ENCODE peak calls at places on chromosomes 5 and 9, in five cellular contexts. C is IMR-90, A is colonic mucosa, S is Peyer's patch, Z is brain microvascular endothelial cell. M is an unnamed sample.

GRCh38 chr5:179907570-179908324 is at the start of gene TBC1D9B:
- DNase-seq in C (peak; percentile 45), S (peak; percentile 52), Z (no peak), A (peak; percentile 59), M (no peak)

GRCh38 chr9:34771023-34771422 is 61.1 kb upstream of the CCL21 start:
- DNase-seq in C (no peak), S (no peak), Z (no peak), A (no peak), M (no peak)

GRCh38 chr5:96344678-96345612 is 88.1 kb downstream of the PCSK1 start:
- DNase-seq in S (no peak), A (peak; percentile 23), C (peak; percentile 86), Z (peak; percentile 81), M (no peak)

GRCh38 chr9:99803694-99804093 is 18.0 kb upstream of the NR4A3 start:
- DNase-seq in C (peak; percentile 10), A (no peak), S (no peak), Z (no peak), M (no peak)

GRCh38 chr9:967851-968641 is 8.4 kb upstream of the DMRT3 start:
- DNase-seq in S (no peak), A (no peak), C (peak; percentile 13), Z (no peak), M (no peak)

GRCh38 chr5:125607018-125607417 is 816.2 kb upstream of the GRAMD2B start:
- DNase-seq in A (no peak), C (peak; percentile 66), S (no peak), Z (peak; percentile 81), M (no peak)

GRCh38 chr5:71905804-71906711 is 187.0 kb downstream of the CARTPT start:
- DNase-seq in A (no peak), C (no peak), Z (no peak), S (no peak), M (peak; percentile 30)

GRCh38 chr9:101486693-101487442 is 46.8 kb upstream of the RNF20 start:
- DNase-seq in C (peak; percentile 54), S (no peak), A (peak; percentile 72), Z (no peak), M (no peak)

GRCh38 chr5:58924306-58924705 is 341.4 kb downstream of the RAB3C start:
- DNase-seq in A (no peak), S (no peak), Z (no peak), C (no peak), M (no peak)

GRCh38 chr9:36278243-36278642 is 20.0 kb upstream of the GNE start:
- DNase-seq in C (no peak), A (no peak), S (no peak), Z (no peak), M (no peak)

GRCh38 chr9:95508242-95508967 is 8.4 kb downstream of the PTCH1 start:
- DNase-seq in A (no peak), S (no peak), Z (no peak), C (no peak), M (no peak)

GRCh38 chr5:154196955-154197652 is 6.6 kb downstream of the GALNT10 start:
- DNase-seq in A (no peak), S (no peak), C (peak; percentile 87), Z (peak; percentile 58), M (no peak)

GRCh38 chr5:73199671-73200070 is 26.7 kb downstream of the TMEM174 start:
- DNase-seq in A (peak; percentile 15), Z (no peak), C (no peak), S (no peak), M (peak; percentile 72)

GRCh38 chr5:19986806-19987205 is 1.2 kb downstream of the CDH18 start:
- DNase-seq in S (no peak), C (no peak), Z (no peak), A (no peak), M (no peak)

GRCh38 chr9:94656190-94656589 is 16.9 kb upstream of the FBP1 start:
- DNase-seq in S (peak; percentile 74), A (no peak), C (no peak), Z (no peak), M (no peak)

GRCh38 chr9:120696551-120697230 is 17.6 kb downstream of the MEGF9 start:
- DNase-seq in S (no peak), C (peak; percentile 38), Z (no peak), A (no peak), M (no peak)

GRCh38 chr9:132949709-132950108 is 5.3 kb upstream of the TSC1 start:
- DNase-seq in Z (no peak), S (no peak), A (no peak), C (no peak), M (no peak)

GRCh38 chr9:68678430-68678829 is 26.6 kb upstream of the PIP5K1B start:
- DNase-seq in S (no peak), C (peak; percentile 2), A (no peak), Z (no peak), M (no peak)

GRCh38 chr5:162456096-162456495 is 388.5 kb downstream of the GABRG2 start:
- DNase-seq in S (no peak), A (no peak), Z (no peak), C (no peak), M (no peak)

GRCh38 chr5:34530637-34531036 is 125.5 kb upstream of the RAI14 start:
- DNase-seq in S (no peak), Z (peak; percentile 89), A (no peak), C (peak; percentile 43), M (no peak)

GRCh38 chr5:103444333-103445038 is 118.1 kb downstream of the NUDT12 start:
- DNase-seq in C (no peak), S (no peak), Z (no peak), A (no peak), M (no peak)

GRCh38 chr5:126846344-126846743 is 69.4 kb downstream of the LMNB1 start:
- DNase-seq in Z (no peak), A (no peak), S (no peak), C (peak; percentile 38), M (no peak)

GRCh38 chr9:10700266-10700665 is 87.5 kb upstream of the PTPRD start:
- DNase-seq in C (no peak), S (no peak), A (no peak), Z (peak; percentile 60), M (no peak)

GRCh38 chr9:128551652-128552152 is 685 bp upstream of the SPTAN1 start:
- DNase-seq in Z (no peak), A (no peak), C (no peak), S (no peak), M (no peak)

DNA sequence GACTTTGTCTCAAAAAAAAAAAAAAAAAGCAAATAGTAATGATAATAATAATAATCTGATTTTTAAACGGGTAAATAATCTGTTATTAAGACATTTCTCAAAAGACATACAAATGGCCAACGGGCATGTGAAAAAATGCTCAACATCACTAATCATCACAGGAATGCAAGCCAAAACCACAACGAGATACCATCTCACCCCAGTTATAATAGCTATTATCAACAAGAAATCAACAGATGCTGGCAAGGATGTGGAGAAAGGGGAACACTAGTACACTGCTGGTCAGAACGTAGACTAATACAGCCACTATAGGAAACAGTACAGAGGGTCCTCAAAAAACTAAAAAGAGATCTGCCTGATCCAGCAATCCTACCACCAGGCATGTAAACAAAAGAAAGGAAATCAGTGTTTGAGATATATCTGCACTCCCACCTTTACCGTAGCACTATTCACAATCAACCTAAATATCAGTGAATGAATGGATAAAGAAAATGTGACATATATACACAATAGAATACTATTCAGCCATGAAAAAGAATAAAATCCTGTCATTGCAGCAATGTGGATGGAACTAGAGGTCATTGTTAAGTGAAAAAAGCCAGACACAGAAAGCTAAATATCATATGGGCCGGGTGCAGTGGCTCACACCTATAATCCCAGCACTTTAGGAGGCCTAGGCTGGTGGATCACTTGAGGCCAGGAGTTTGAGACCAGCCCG is 24.9 kb downstream of the VAV2 start:
- DNase-seq in S (no peak), A (no peak), C (no peak), Z (peak; percentile 33), M (no peak)
- TF ChIP-seq CTCF in S (no peak), A (no peak), C (no peak), Z (no peak), M (no peak)

GRCh38 chr9:96686638-96687335 is 31.7 kb upstream of the PRXL2C start:
- DNase-seq in A (peak; percentile 76), Z (peak; percentile 60), S (peak; percentile 64), C (peak; percentile 57), M (peak; percentile 40)
- H3K4me3 ChIP-seq in A (peak overlapping the region; percentile 32), Z (peak overlapping the region; percentile 64), S (peak overlapping the region; percentile 46), C (peak overlapping the region; percentile 67), M (peak overlapping the region; percentile 51)

DNA sequence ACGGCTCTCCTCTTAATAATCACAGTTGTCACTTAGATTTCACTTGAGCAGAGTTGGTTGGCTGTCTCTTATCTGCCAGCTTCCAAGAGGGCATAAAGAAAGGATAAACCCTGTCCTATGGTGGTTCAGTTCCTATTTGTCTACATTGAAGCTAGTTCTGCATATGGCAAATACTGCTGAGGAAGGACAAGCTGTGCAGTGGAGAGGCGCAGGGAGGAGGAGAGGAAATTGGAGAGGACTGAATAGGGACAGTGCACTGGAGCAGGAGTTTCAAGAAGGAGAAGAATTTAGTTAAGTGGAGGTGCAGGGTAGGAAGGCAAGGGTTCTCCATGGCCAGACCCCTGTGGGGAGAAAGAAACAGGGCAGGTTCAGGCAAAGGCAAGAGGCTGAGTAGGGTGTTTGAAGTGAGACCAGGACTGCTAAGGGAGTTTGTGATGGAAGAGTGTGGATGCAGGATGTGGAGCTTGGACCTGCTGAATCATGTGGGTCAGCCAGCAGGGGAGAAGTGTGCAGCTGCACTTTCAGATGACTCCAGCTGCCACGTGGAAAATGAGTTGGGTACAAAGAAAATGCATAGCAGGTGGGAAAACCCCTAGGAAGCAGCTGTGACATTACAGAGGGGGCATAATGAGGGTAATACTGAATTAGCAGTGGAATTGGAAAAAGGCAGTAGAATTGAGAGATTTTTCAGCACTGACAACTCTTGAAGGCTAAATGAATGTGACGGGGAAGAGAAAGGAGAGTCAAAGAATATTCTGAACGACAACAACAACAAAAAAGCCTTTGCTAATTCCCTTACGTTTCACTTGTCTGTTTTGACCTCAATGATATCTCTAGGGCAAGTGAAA is 66.8 kb downstream of the MAMDC2 start:
- DNase-seq in Z (no peak), A (no peak), S (no peak), C (peak; percentile 83), M (no peak)
- TF ChIP-seq CTCF in Z (no peak), A (no peak), S (no peak), C (no peak), M (peak; percentile 4)

GRCh38 chr9:81490605-81491331 is 198.6 kb downstream of the TLE1 start:
- DNase-seq in C (peak; percentile 86), S (no peak), Z (peak; percentile 47), A (no peak), M (no peak)
- H3K4me3 ChIP-seq in C (no peak overlapping the region), S (no peak overlapping the region), Z (no peak overlapping the region), A (no peak overlapping the region), M (no peak overlapping the region)

GRCh38 chr9:93280661-93281259 is 96.8 kb downstream of the WNK2 start:
- DNase-seq in A (peak; percentile 15), S (no peak), Z (no peak), C (no peak), M (no peak)

GRCh38 chr9:93270976-93271375 is 87.0 kb downstream of the WNK2 start:
- DNase-seq in C (no peak), Z (no peak), A (peak; percentile 19), S (peak; percentile 28), M (no peak)

GRCh38 chr9:93278164-93278563 is 94.2 kb downstream of the WNK2 start:
- DNase-seq in Z (no peak), C (no peak), S (no peak), A (peak; percentile 10), M (no peak)

GRCh38 chr9:93276973-93277372 is 93.0 kb downstream of the WNK2 start:
- DNase-seq in Z (no peak), A (peak; percentile 17), S (peak; percentile 17), C (no peak), M (no peak)
- TF ChIP-seq CTCF in Z (no peak), A (peak; percentile 15), S (peak; percentile 57), C (no peak), M (no peak)

M was measured in retinal pigment epithelial cell.